ENCODE peak calls at places on chromosome 16, in ten cellular contexts. B is NCI-H1048; E is cardiac muscle cell; Q is effector CD4-positive, alpha-beta T cell; A is activated gamma-delta T cell treated with anti-CD3 and anti-CD28 coated beads, Interleukin-2, amount 50 U/mL, for 16 hours; W is HTR-8/SVneo; G is EL; F is sigmoid colon; J is BE2C; C is left kidney. P is an unnamed sample.

GRCh38 chr16:578870-579405 is 9.2 kb downstream of the PIGQ start:
- DNase-seq in F (peak; percentile 85), G (no peak), Q (peak; percentile 43), W (no peak), E (peak; percentile 86), J (peak; percentile 89), B (no peak), A (no peak), C (peak; percentile 87), P (peak; percentile 40)

GRCh38 chr16:67246945-67247697 is at the start of gene FHOD1:
- DNase-seq in W (peak; percentile 94), J (peak; percentile 96), F (peak; percentile 99), B (peak; percentile 22), Q (peak; percentile 92), E (peak; percentile 97), C (peak; percentile 98), A (peak; percentile 96), G (peak; percentile 97), P (peak; percentile 92)

GRCh38 chr16:85025781-85026653 is 1.6 kb upstream of the KIAA0513 start:
- DNase-seq in Q (no peak), J (no peak), B (no peak), F (no peak), G (no peak), W (no peak), A (no peak), C (no peak), E (no peak), P (no peak)

GRCh38 chr16:74487634-74488495 is 66.6 kb upstream of the CLEC18B start:
- DNase-seq in Q (no peak), C (peak; percentile 14), A (no peak), B (no peak), F (no peak), G (no peak), W (no peak), E (no peak), J (no peak), P (no peak)

GRCh38 chr16:84643180-84643583 is 5.1 kb upstream of the KLHL36 start:
- DNase-seq in A (no peak), C (peak; percentile 55), E (no peak), B (no peak), W (peak; percentile 88), G (peak; percentile 96), Q (no peak), J (peak; percentile 58), F (peak; percentile 95), P (no peak)

GRCh38 chr16:21028728-21029127 is 121.9 kb downstream of the DNAH3 start:
- DNase-seq in E (no peak), C (no peak), F (no peak), G (peak; percentile 27), Q (no peak), B (no peak), A (no peak), J (no peak), W (no peak), P (no peak)

GRCh38 chr16:6510261-6510660 is 822.4 kb upstream of the RBFOX1 start:
- DNase-seq in W (no peak), J (no peak), E (no peak), G (no peak), Q (no peak), F (no peak), A (no peak), B (no peak), C (no peak), P (no peak)

GRCh38 chr16:57867000-57867561 is 64.8 kb upstream of the KIFC3 start:
- DNase-seq in F (no peak), J (no peak), E (peak; percentile 56), G (peak; percentile 32), B (no peak), C (peak; percentile 96), Q (no peak), W (no peak), A (no peak), P (no peak)

GRCh38 chr16:19753815-19754643 is 36.0 kb downstream of the IQCK start:
- DNase-seq in W (peak; percentile 10), Q (no peak), J (no peak), B (no peak), E (no peak), G (peak; percentile 65), A (no peak), C (no peak), F (no peak), P (no peak)

GRCh38 chr16:71885261-71885650 is 1.3 kb upstream of the ZNF821 start:
- DNase-seq in Q (no peak), F (no peak), B (no peak), A (no peak), C (no peak), E (no peak), J (no peak), W (no peak), G (no peak), P (no peak)

GRCh38 chr16:253833-254232 is 19.2 kb downstream of the FAM234A start:
- DNase-seq in A (no peak), B (no peak), E (no peak), W (no peak), Q (no peak), C (no peak), G (no peak), F (no peak), J (no peak), P (no peak)

GRCh38 chr16:67672739-67673662 is 6.4 kb downstream of the C16orf86 start:
- DNase-seq in A (no peak), C (peak; percentile 82), B (no peak), E (peak; percentile 68), Q (peak; percentile 42), J (peak; percentile 88), F (peak; percentile 83), G (peak; percentile 72), W (peak; percentile 82), P (no peak)

GRCh38 chr16:72637306-72637705 is 410.6 kb downstream of the ZFHX3 start:
- DNase-seq in J (no peak), C (no peak), E (no peak), A (no peak), B (no peak), Q (no peak), W (peak; percentile 54), G (peak; percentile 88), F (no peak), P (no peak)

GRCh38 chr16:3046506-3047386 is at the start of gene MMP25:
- DNase-seq in G (no peak), E (no peak), W (no peak), C (peak; percentile 40), J (no peak), A (no peak), B (no peak), Q (no peak), F (no peak), P (no peak)

GRCh38 chr16:54411555-54411954 is 125.0 kb upstream of the IRX3 start:
- DNase-seq in F (no peak), W (no peak), J (no peak), B (no peak), C (peak; percentile 73), G (no peak), Q (no peak), E (peak; percentile 36), A (no peak), P (no peak)

GRCh38 chr16:72913551-72913950 is 134.4 kb downstream of the ZFHX3 start:
- DNase-seq in E (no peak), B (peak; percentile 10), C (no peak), F (no peak), W (no peak), J (no peak), A (no peak), G (no peak), Q (no peak), P (no peak)

GRCh38 chr16:57444711-57445110 is 2.5 kb downstream of the CIAPIN1 start:
- DNase-seq in A (no peak), B (no peak), C (no peak), E (no peak), W (no peak), J (no peak), Q (no peak), F (no peak), G (no peak), P (no peak)